ENCODE peak calls at places on chromosomes 13 and 19, in seven cellular contexts. One of them, this sample, is unnamed.

GRCh38 chr19:3983936-3984583 is 1.2 kb downstream of the EEF2 start:
- ATAC-seq in upper lobe of left lung: no peak
- ATAC-seq in CD8-positive, alpha-beta T cell: no peak
- ATAC-seq in mucosa of descending colon: peak
- ATAC-seq in omental fat pad: peak
- ATAC-seq in gastrocnemius medialis: peak
- ATAC-seq in K562: peak
- ATAC-seq in this sample: no peak

GRCh38 chr13:30720470-30720869 is 14.9 kb upstream of the ALOX5AP start:
- ATAC-seq in omental fat pad: no peak
- ATAC-seq in upper lobe of left lung: peak
- ATAC-seq in CD8-positive, alpha-beta T cell: no peak
- ATAC-seq in gastrocnemius medialis: no peak
- ATAC-seq in K562: no peak
- ATAC-seq in mucosa of descending colon: peak
- ATAC-seq in this sample: no peak

GRCh38 chr13:66926200-66926850 is 303.8 kb downstream of the PCDH9 start:
- ATAC-seq in omental fat pad: no peak
- ATAC-seq in CD8-positive, alpha-beta T cell: no peak
- ATAC-seq in upper lobe of left lung: no peak
- ATAC-seq in K562: no peak
- ATAC-seq in mucosa of descending colon: no peak
- ATAC-seq in gastrocnemius medialis: no peak
- ATAC-seq in this sample: no peak

GRCh38 chr13:113973218-113974164 is at the start of gene C13orf46:
- ATAC-seq in omental fat pad: peak
- ATAC-seq in gastrocnemius medialis: no peak
- ATAC-seq in K562: no peak
- ATAC-seq in mucosa of descending colon: no peak
- ATAC-seq in upper lobe of left lung: no peak
- ATAC-seq in CD8-positive, alpha-beta T cell: no peak
- ATAC-seq in this sample: no peak

GRCh38 chr19:38596057-38596981 is 21.4 kb downstream of the MAP4K1 start:
- ATAC-seq in gastrocnemius medialis: peak
- ATAC-seq in omental fat pad: peak
- ATAC-seq in upper lobe of left lung: peak
- ATAC-seq in mucosa of descending colon: peak
- ATAC-seq in CD8-positive, alpha-beta T cell: no peak
- ATAC-seq in K562: peak
- ATAC-seq in this sample: no peak

GRCh38 chr19:17159466-17160393 is 55.4 kb upstream of the USE1 start:
- ATAC-seq in gastrocnemius medialis: peak
- ATAC-seq in upper lobe of left lung: no peak
- ATAC-seq in CD8-positive, alpha-beta T cell: no peak
- ATAC-seq in K562: no peak
- ATAC-seq in mucosa of descending colon: no peak
- ATAC-seq in omental fat pad: no peak
- ATAC-seq in this sample: no peak

GRCh38 chr19:2761309-2761677 is 21.5 kb upstream of the SLC39A3 start:
- ATAC-seq in upper lobe of left lung: no peak
- ATAC-seq in gastrocnemius medialis: no peak
- ATAC-seq in CD8-positive, alpha-beta T cell: no peak
- ATAC-seq in K562: no peak
- ATAC-seq in mucosa of descending colon: no peak
- ATAC-seq in omental fat pad: no peak
- ATAC-seq in this sample: no peak

GRCh38 chr19:41804327-41804726 is 7.9 kb downstream of the CEACAM3 start:
- ATAC-seq in omental fat pad: no peak
- ATAC-seq in gastrocnemius medialis: no peak
- ATAC-seq in CD8-positive, alpha-beta T cell: no peak
- ATAC-seq in upper lobe of left lung: no peak
- ATAC-seq in K562: no peak
- ATAC-seq in mucosa of descending colon: no peak
- ATAC-seq in this sample: no peak

GRCh38 chr13:106133025-106133424 is 402.4 kb downstream of the EFNB2 start:
- ATAC-seq in K562: no peak
- ATAC-seq in mucosa of descending colon: no peak
- ATAC-seq in CD8-positive, alpha-beta T cell: no peak
- ATAC-seq in omental fat pad: no peak
- ATAC-seq in upper lobe of left lung: no peak
- ATAC-seq in gastrocnemius medialis: no peak
- ATAC-seq in this sample: no peak

GRCh38 chr19:39299404-39299803 is 3.2 kb downstream of the IFNL1 start:
- ATAC-seq in K562: no peak
- ATAC-seq in upper lobe of left lung: no peak
- ATAC-seq in omental fat pad: no peak
- ATAC-seq in gastrocnemius medialis: no peak
- ATAC-seq in CD8-positive, alpha-beta T cell: peak
- ATAC-seq in mucosa of descending colon: no peak
- ATAC-seq in this sample: no peak

GRCh38 chr19:52307275-52307674 is 10.3 kb downstream of the ZNF480 start:
- ATAC-seq in omental fat pad: no peak
- ATAC-seq in upper lobe of left lung: no peak
- ATAC-seq in gastrocnemius medialis: no peak
- ATAC-seq in CD8-positive, alpha-beta T cell: no peak
- ATAC-seq in mucosa of descending colon: no peak
- ATAC-seq in K562: no peak
- ATAC-seq in this sample: no peak

GRCh38 chr13:30659980-30660379 is 42.3 kb downstream of the USPL1 start:
- ATAC-seq in CD8-positive, alpha-beta T cell: no peak
- ATAC-seq in gastrocnemius medialis: no peak
- ATAC-seq in K562: peak
- ATAC-seq in mucosa of descending colon: peak
- ATAC-seq in upper lobe of left lung: no peak
- ATAC-seq in omental fat pad: peak
- ATAC-seq in this sample: peak

GRCh38 chr13:23678768-23679167 is 108.6 kb downstream of the TNFRSF19 start:
- ATAC-seq in CD8-positive, alpha-beta T cell: no peak
- ATAC-seq in upper lobe of left lung: no peak
- ATAC-seq in K562: no peak
- ATAC-seq in mucosa of descending colon: no peak
- ATAC-seq in gastrocnemius medialis: no peak
- ATAC-seq in omental fat pad: no peak
- ATAC-seq in this sample: no peak

GRCh38 chr13:73913043-73913740 is 221.0 kb downstream of the KLF12 start:
- ATAC-seq in CD8-positive, alpha-beta T cell: peak
- ATAC-seq in omental fat pad: no peak
- ATAC-seq in gastrocnemius medialis: no peak
- ATAC-seq in K562: no peak
- ATAC-seq in upper lobe of left lung: peak
- ATAC-seq in mucosa of descending colon: no peak
- ATAC-seq in this sample: no peak

GRCh38 chr19:33508009-33508408 is 13.6 kb downstream of the PEPD start:
- ATAC-seq in gastrocnemius medialis: no peak
- ATAC-seq in K562: no peak
- ATAC-seq in upper lobe of left lung: no peak
- ATAC-seq in CD8-positive, alpha-beta T cell: no peak
- ATAC-seq in mucosa of descending colon: no peak
- ATAC-seq in omental fat pad: no peak
- ATAC-seq in this sample: no peak

GRCh38 chr13:29954082-29955043 is 103.9 kb upstream of the UBL3 start:
- ATAC-seq in gastrocnemius medialis: no peak
- ATAC-seq in K562: no peak
- ATAC-seq in CD8-positive, alpha-beta T cell: peak
- ATAC-seq in mucosa of descending colon: peak
- ATAC-seq in upper lobe of left lung: peak
- ATAC-seq in omental fat pad: no peak
- ATAC-seq in this sample: no peak

GRCh38 chr13:101755228-101755887 is 302.9 kb downstream of the ITGBL1 start:
- ATAC-seq in mucosa of descending colon: no peak
- ATAC-seq in K562: no peak
- ATAC-seq in gastrocnemius medialis: no peak
- ATAC-seq in upper lobe of left lung: no peak
- ATAC-seq in omental fat pad: no peak
- ATAC-seq in CD8-positive, alpha-beta T cell: no peak
- ATAC-seq in this sample: no peak

GRCh38 chr13:28429685-28430290 is 65.1 kb downstream of the FLT1 start:
- ATAC-seq in CD8-positive, alpha-beta T cell: no peak
- ATAC-seq in gastrocnemius medialis: no peak
- ATAC-seq in K562: no peak
- ATAC-seq in upper lobe of left lung: no peak
- ATAC-seq in omental fat pad: no peak
- ATAC-seq in mucosa of descending colon: peak
- ATAC-seq in this sample: no peak

GRCh38 chr13:42486711-42487198 is 87.2 kb upstream of the TNFSF11 start:
- ATAC-seq in mucosa of descending colon: peak
- ATAC-seq in CD8-positive, alpha-beta T cell: no peak
- ATAC-seq in gastrocnemius medialis: no peak
- ATAC-seq in omental fat pad: no peak
- ATAC-seq in K562: no peak
- ATAC-seq in upper lobe of left lung: peak
- ATAC-seq in this sample: no peak

GRCh38 chr13:68995972-68996670 is 1111.5 kb upstream of the ATXN8OS start:
- ATAC-seq in mucosa of descending colon: no peak
- ATAC-seq in CD8-positive, alpha-beta T cell: no peak
- ATAC-seq in gastrocnemius medialis: no peak
- ATAC-seq in omental fat pad: no peak
- ATAC-seq in K562: no peak
- ATAC-seq in upper lobe of left lung: no peak
- ATAC-seq in this sample: no peak

GRCh38 chr13:49454388-49455015 is 10.4 kb downstream of the SETDB2 start:
- ATAC-seq in K562: no peak
- ATAC-seq in CD8-positive, alpha-beta T cell: peak
- ATAC-seq in omental fat pad: no peak
- ATAC-seq in gastrocnemius medialis: no peak
- ATAC-seq in upper lobe of left lung: no peak
- ATAC-seq in mucosa of descending colon: peak
- ATAC-seq in this sample: no peak

GRCh38 chr13:90511903-90512302 is 835.6 kb upstream of the MIR17HG start:
- ATAC-seq in mucosa of descending colon: no peak
- ATAC-seq in K562: no peak
- ATAC-seq in upper lobe of left lung: no peak
- ATAC-seq in CD8-positive, alpha-beta T cell: no peak
- ATAC-seq in gastrocnemius medialis: no peak
- ATAC-seq in omental fat pad: no peak
- ATAC-seq in this sample: no peak

GRCh38 chr13:25738342-25738771 is 313.5 kb downstream of the SHISA2 start:
- ATAC-seq in upper lobe of left lung: no peak
- ATAC-seq in K562: no peak
- ATAC-seq in omental fat pad: no peak
- ATAC-seq in mucosa of descending colon: no peak
- ATAC-seq in gastrocnemius medialis: no peak
- ATAC-seq in CD8-positive, alpha-beta T cell: peak
- ATAC-seq in this sample: no peak

GRCh38 chr13:51959773-51960172 is 51.5 kb downstream of the ATP7B start:
- ATAC-seq in omental fat pad: no peak
- ATAC-seq in gastrocnemius medialis: no peak
- ATAC-seq in mucosa of descending colon: peak
- ATAC-seq in upper lobe of left lung: no peak
- ATAC-seq in K562: peak
- ATAC-seq in CD8-positive, alpha-beta T cell: no peak
- ATAC-seq in this sample: no peak

GRCh38 chr13:20714161-20714560 is 10.7 kb downstream of the IL17D start:
- ATAC-seq in upper lobe of left lung: peak
- ATAC-seq in CD8-positive, alpha-beta T cell: no peak
- ATAC-seq in omental fat pad: no peak
- ATAC-seq in K562: no peak
- ATAC-seq in mucosa of descending colon: no peak
- ATAC-seq in gastrocnemius medialis: no peak
- ATAC-seq in this sample: peak

GRCh38 chr19:55075366-55075998 is at the start of gene EPS8L1:
- ATAC-seq in omental fat pad: peak
- ATAC-seq in gastrocnemius medialis: no peak
- ATAC-seq in upper lobe of left lung: peak
- ATAC-seq in CD8-positive, alpha-beta T cell: no peak
- ATAC-seq in mucosa of descending colon: peak
- ATAC-seq in K562: no peak
- ATAC-seq in this sample: no peak

GRCh38 chr13:100484708-100485107 is 103.9 kb downstream of the GGACT start:
- ATAC-seq in CD8-positive, alpha-beta T cell: no peak
- ATAC-seq in mucosa of descending colon: peak
- ATAC-seq in K562: peak
- ATAC-seq in upper lobe of left lung: no peak
- ATAC-seq in omental fat pad: no peak
- ATAC-seq in gastrocnemius medialis: no peak
- ATAC-seq in this sample: no peak

GRCh38 chr19:13208964-13209796 is 59.0 kb downstream of the IER2 start:
- ATAC-seq in omental fat pad: no peak
- ATAC-seq in gastrocnemius medialis: no peak
- ATAC-seq in CD8-positive, alpha-beta T cell: no peak
- ATAC-seq in K562: peak
- ATAC-seq in mucosa of descending colon: no peak
- ATAC-seq in upper lobe of left lung: no peak
- ATAC-seq in this sample: no peak
- TF ChIP-seq CTCF in omental fat pad: no peak
- TF ChIP-seq CTCF in gastrocnemius medialis: no peak
- TF ChIP-seq CTCF in CD8-positive, alpha-beta T cell: no peak
- TF ChIP-seq CTCF in K562: no peak
- TF ChIP-seq CTCF in mucosa of descending colon: no peak
- TF ChIP-seq CTCF in upper lobe of left lung: no peak
- TF ChIP-seq CTCF in this sample: no peak

GRCh38 chr19:19217110-19217509 is 5.4 kb downstream of the NCAN start:
- ATAC-seq in mucosa of descending colon: no peak
- ATAC-seq in K562: peak
- ATAC-seq in CD8-positive, alpha-beta T cell: no peak
- ATAC-seq in omental fat pad: no peak
- ATAC-seq in gastrocnemius medialis: no peak
- ATAC-seq in upper lobe of left lung: no peak
- ATAC-seq in this sample: no peak
- TF ChIP-seq CTCF in mucosa of descending colon: no peak
- TF ChIP-seq CTCF in K562: peak
- TF ChIP-seq CTCF in CD8-positive, alpha-beta T cell: no peak
- TF ChIP-seq CTCF in omental fat pad: no peak
- TF ChIP-seq CTCF in gastrocnemius medialis: no peak
- TF ChIP-seq CTCF in upper lobe of left lung: no peak
- TF ChIP-seq CTCF in this sample: no peak

GRCh38 chr19:56837492-56837891 is 3.0 kb downstream of the PEG3 start:
- ATAC-seq in mucosa of descending colon: peak
- ATAC-seq in K562: no peak
- ATAC-seq in gastrocnemius medialis: no peak
- ATAC-seq in upper lobe of left lung: peak
- ATAC-seq in CD8-positive, alpha-beta T cell: no peak
- ATAC-seq in omental fat pad: peak
- ATAC-seq in this sample: peak
- TF ChIP-seq CTCF in mucosa of descending colon: no peak
- TF ChIP-seq CTCF in K562: peak
- TF ChIP-seq CTCF in gastrocnemius medialis: no peak
- TF ChIP-seq CTCF in upper lobe of left lung: peak
- TF ChIP-seq CTCF in CD8-positive, alpha-beta T cell: no peak
- TF ChIP-seq CTCF in omental fat pad: no peak
- TF ChIP-seq CTCF in this sample: peak

DNA sequence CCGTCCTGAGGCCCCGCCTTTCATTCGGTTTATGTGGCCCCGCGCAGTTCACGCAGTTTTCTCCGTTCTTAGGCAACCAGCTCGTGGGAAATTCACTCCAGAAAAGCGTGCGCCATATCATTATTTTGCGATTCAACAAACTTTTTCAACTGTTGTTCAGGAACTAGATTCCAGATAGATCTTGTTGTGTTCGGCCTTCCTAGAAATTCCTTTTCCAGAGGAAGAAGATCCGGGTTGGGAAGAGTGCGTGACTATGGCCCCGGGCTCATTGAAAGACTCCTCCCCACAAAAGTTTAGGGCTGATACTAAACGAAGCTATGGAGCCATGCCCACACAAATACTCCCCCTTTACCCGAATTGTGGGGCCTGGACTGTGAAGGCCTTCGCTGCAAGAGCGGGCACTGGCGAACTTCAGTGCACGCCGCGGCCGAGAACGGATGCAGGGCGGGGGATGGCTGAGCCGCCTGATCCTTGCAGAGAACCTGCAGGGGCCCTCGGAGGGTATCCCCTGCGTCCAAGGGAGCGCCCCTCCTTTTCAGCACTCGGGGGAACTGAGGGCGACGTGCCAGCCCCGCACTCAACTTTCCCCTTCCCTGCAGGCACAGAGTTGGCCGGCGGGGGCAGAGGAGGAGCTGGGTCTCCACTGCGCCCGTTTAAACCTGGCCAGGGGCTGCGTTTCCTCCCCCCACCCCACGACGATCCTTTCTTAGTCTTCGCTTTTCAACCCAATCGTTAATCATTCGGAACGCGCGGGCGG is 904 bp upstream of the SOX1 start:
- ATAC-seq in CD8-positive, alpha-beta T cell: no peak
- ATAC-seq in mucosa of descending colon: no peak
- ATAC-seq in gastrocnemius medialis: no peak
- ATAC-seq in upper lobe of left lung: no peak
- ATAC-seq in K562: no peak
- ATAC-seq in omental fat pad: no peak
- ATAC-seq in this sample: no peak
- TF ChIP-seq CTCF in CD8-positive, alpha-beta T cell: no peak
- TF ChIP-seq CTCF in mucosa of descending colon: no peak
- TF ChIP-seq CTCF in gastrocnemius medialis: no peak
- TF ChIP-seq CTCF in upper lobe of left lung: no peak
- TF ChIP-seq CTCF in K562: no peak
- TF ChIP-seq CTCF in omental fat pad: no peak
- TF ChIP-seq CTCF in this sample: no peak